ENCODE peak calls at places on chromosomes 7 and 10, in ten cellular contexts. F is lung, C is GM23248, J is H1, B is IMR-90, D is pancreas, X is testis, R is fibroblast of lung, P is mesendoderm, W is A549. Y is an unnamed sample.

GRCh38 chr10:52752261-52752660 is 20.3 kb downstream of the MBL2 start:
- DNase-seq in F (no peak), C (no peak), J (no peak), B (no peak), D (no peak), X (no peak), R (no peak), P (no peak), W (no peak), Y (no peak)

GRCh38 chr10:46299531-46300366 is 13.0 kb downstream of the ANTXRL start:
- DNase-seq in F (no peak), C (no peak), J (peak; percentile 69), B (no peak), D (no peak), X (peak; percentile 10), R (no peak), P (no peak), W (no peak), Y (no peak)

GRCh38 chr10:74909665-74910064 is 83.3 kb downstream of the KAT6B start:
- DNase-seq in F (no peak), C (peak; percentile 40), J (no peak), B (peak; percentile 27), D (no peak), X (no peak), R (peak; percentile 38), P (no peak), W (no peak), Y (no peak)

GRCh38 chr10:49749556-49750491 is 12.3 kb downstream of the OGDHL start:
- DNase-seq in F (peak; percentile 18), C (no peak), J (no peak), B (no peak), D (no peak), X (no peak), R (no peak), P (no peak), W (no peak), Y (no peak)

GRCh38 chr10:77164616-77165311 is 472.8 kb downstream of the KCNMA1 start:
- DNase-seq in F (no peak), C (peak; percentile 74), J (no peak), B (peak; percentile 73), D (no peak), X (no peak), R (peak; percentile 76), P (no peak), W (no peak), Y (no peak)

GRCh38 chr10:86363184-86363832 is 3.3 kb downstream of the GRID1 start:
- DNase-seq in F (no peak), C (peak; percentile 33), J (peak; percentile 88), B (no peak), D (peak; percentile 42), X (peak; percentile 66), R (no peak), P (peak; percentile 83), W (peak; percentile 58), Y (peak; percentile 45)

GRCh38 chr7:35714862-35715261 is 19.9 kb upstream of the HERPUD2 start:
- DNase-seq in F (no peak), C (no peak), J (no peak), B (no peak), D (no peak), X (no peak), R (no peak), P (peak; percentile 50), W (no peak), Y (no peak)

GRCh38 chr10:72812798-72813430 is 80.6 kb upstream of the OIT3 start:
- DNase-seq in F (no peak), C (peak; percentile 81), J (no peak), B (peak; percentile 74), D (no peak), X (no peak), R (peak; percentile 81), P (no peak), W (no peak), Y (no peak)

GRCh38 chr10:7015457-7015856 is 395.4 kb downstream of the SFMBT2 start:
- DNase-seq in F (no peak), C (no peak), J (no peak), B (no peak), D (no peak), X (no peak), R (no peak), P (peak; percentile 6), W (peak; percentile 2), Y (no peak)

GRCh38 chr7:38222481-38223096 is 44.5 kb downstream of the STARD3NL start:
- DNase-seq in F (no peak), C (peak; percentile 64), J (no peak), B (peak; percentile 62), D (peak; percentile 29), X (no peak), R (peak; percentile 49), P (peak; percentile 69), W (peak; percentile 67), Y (no peak)

GRCh38 chr10:97572214-97572989 is at the start of gene ANKRD2:
- DNase-seq in F (peak; percentile 78), C (peak; percentile 86), J (peak; percentile 85), B (peak; percentile 79), D (peak; percentile 84), X (peak; percentile 84), R (peak; percentile 64), P (peak; percentile 91), W (peak; percentile 86), Y (peak; percentile 86)
- H3K27ac ChIP-seq in F (peak within 1 kb of the TSS; percentile 97), C (no peak within 1 kb of the TSS), J (no peak within 1 kb of the TSS), B (no peak within 1 kb of the TSS), D (no peak within 1 kb of the TSS), X (no peak within 1 kb of the TSS), R (no peak within 1 kb of the TSS), P (no peak within 1 kb of the TSS), W (peak within 1 kb of the TSS; percentile 91), Y (peak within 1 kb of the TSS; percentile 91)

GRCh38 chr7:47432988-47433895 is 148.7 kb downstream of the TNS3 start:
- DNase-seq in F (no peak), C (no peak), J (no peak), B (no peak), D (no peak), X (no peak), R (no peak), P (no peak), W (no peak), Y (no peak)
- H3K27ac ChIP-seq in F (no peak overlapping the region), C (no peak overlapping the region), J (no peak overlapping the region), B (no peak overlapping the region), D (no peak overlapping the region), X (no peak overlapping the region), R (no peak overlapping the region), P (no peak overlapping the region), W (no peak overlapping the region), Y (no peak overlapping the region)

DNA sequence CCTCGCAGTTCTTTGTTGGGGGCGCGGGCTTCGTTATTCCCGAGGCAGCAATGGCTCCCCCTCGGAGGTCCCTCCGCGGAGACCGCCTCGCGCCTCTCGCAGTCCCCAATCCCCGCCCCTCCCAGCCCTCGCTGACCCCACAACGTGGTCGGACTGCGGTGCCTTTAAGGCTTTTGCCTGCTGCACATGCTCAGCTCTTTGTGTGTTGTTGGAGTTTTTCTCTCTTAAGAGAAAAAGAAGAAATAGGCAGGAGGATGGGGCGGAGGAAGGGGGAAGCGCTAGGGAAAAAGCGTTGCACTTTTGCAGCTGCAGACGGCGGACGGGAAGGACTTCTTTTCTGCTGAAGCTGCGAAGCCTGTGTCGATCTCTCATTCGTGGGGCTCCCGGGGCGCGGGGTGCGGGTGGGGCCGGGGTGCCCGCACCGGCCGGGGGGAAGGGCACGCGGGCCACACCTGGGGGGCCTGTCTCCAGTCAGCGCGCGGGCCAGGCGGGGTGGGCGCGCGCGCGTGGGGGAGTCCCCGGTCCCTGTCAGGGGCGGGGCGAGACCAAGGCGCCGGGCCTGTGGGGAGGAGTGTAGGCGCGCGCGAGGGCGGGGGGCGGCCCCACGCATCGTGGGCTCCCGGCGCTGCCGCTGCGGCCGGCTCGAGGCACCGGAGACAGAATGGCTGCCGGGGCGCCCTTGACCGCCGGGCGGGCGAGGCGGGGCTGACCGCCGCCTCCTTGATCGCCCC is 445 bp upstream of the ATRNL1 start:
- DNase-seq in F (no peak), C (peak; percentile 44), J (peak; percentile 72), B (peak; percentile 27), D (peak; percentile 20), X (peak; percentile 69), R (peak; percentile 42), P (peak; percentile 83), W (peak; percentile 13), Y (no peak)
- H3K27ac ChIP-seq in F (no peak overlapping the region), C (no peak overlapping the region), J (peak overlapping the region; percentile 58), B (no peak overlapping the region), D (no peak overlapping the region), X (no peak overlapping the region), R (no peak overlapping the region), P (peak overlapping the region; percentile 83), W (peak overlapping the region; percentile 80), Y (no peak overlapping the region)

DNA sequence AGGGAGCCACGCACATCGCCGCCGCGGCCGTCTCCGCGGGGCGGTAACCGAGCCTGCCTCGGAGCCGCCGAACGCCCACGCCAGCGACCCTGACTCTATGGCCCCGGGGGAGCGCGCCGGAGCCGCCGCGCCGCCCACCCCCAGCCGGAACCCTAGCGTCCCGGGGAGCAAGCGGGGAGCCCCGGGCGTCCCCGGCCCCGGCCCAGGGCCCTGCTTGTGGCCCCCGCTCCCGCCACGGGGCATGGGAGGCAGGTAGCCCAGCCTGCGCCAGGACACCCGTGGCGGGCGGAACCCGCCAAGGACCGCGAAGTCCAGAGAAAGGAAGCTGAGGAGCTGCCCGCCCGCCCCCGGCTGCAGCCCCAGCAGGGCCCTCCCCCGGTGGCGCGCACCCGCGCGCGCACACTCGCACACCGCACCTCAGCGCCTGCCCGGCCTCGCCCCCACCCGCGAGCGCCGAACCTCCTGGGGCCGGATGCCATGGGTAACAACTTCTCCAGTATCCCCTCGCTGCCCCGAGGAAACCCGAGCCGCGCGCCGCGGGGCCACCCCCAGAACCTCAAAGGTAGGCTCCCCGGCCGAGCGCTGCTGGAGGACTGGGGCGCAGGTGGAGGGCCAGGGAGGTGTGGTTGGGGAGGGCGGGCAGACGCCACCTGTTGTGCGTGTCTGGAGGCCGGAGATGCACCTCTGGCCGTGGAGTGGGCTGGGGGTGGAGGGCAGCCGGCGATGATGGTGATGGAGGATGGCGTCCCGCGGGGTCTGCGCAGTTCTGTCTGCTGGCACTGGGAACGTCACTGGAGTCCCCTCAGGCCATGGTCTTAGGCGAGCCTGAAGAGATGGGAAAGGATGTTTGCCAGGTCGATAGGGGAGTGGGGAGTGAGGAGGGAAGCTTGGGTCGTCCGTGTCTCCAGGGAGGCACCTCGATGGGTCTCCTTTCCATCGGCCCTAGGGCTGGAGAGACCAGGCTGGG is 689 bp downstream of the NEURL1 start:
- DNase-seq in F (no peak), C (peak; percentile 45), J (peak; percentile 65), B (no peak), D (peak; percentile 46), X (peak; percentile 37), R (no peak), P (no peak), W (no peak), Y (no peak)
- H3K27ac ChIP-seq in F (no peak overlapping the region), C (no peak overlapping the region), J (no peak overlapping the region), B (no peak overlapping the region), D (peak overlapping the region; percentile 71), X (no peak overlapping the region), R (no peak overlapping the region), P (no peak overlapping the region), W (peak overlapping the region; percentile 84), Y (no peak overlapping the region)